ENCODE peak calls at places on chromosomes 12 and 14, in seven cellular contexts. G, Y, J, Z, H, E and R are unnamed samples.

GRCh38 chr14:63938198-63939005 is 85.6 kb downstream of the SYNE2 start:
- DNase-seq in Z (no peak), G (no peak), H (no peak), Y (peak), E (no peak), J (no peak), R (no peak)

GRCh38 chr12:65656904-65657351 is 167.4 kb upstream of the HMGA2 start:
- DNase-seq in J (no peak), E (no peak), Y (no peak), Z (no peak), G (no peak), H (no peak), R (no peak)

GRCh38 chr12:106629797-106630669 is 47.2 kb downstream of the RFX4 start:
- DNase-seq in G (no peak), J (no peak), Y (no peak), Z (no peak), E (no peak), H (no peak), R (no peak)

GRCh38 chr14:44756577-44756976 is 205.2 kb downstream of the KLHL28 start:
- DNase-seq in Z (no peak), G (no peak), E (no peak), J (no peak), Y (no peak), H (no peak), R (no peak)

GRCh38 chr12:106345739-106346138 is 11.8 kb upstream of the POLR3B start:
- DNase-seq in G (no peak), H (peak), Y (no peak), E (peak), J (no peak), Z (no peak), R (no peak)

GRCh38 chr14:72590577-72590976 is 303.3 kb downstream of the DPF3 start:
- DNase-seq in Y (no peak), G (no peak), E (no peak), Z (no peak), J (no peak), H (no peak), R (no peak)

GRCh38 chr12:124354400-124354799 is 59.5 kb downstream of the RFLNA start:
- DNase-seq in Y (no peak), Z (no peak), G (no peak), H (no peak), E (no peak), J (no peak), R (no peak)

GRCh38 chr12:113287899-113288282 is 47.0 kb downstream of the SLC8B1 start:
- DNase-seq in Z (no peak), J (no peak), Y (no peak), E (no peak), G (no peak), H (no peak), R (no peak)

GRCh38 chr12:77388611-77389265 is 323.4 kb upstream of the E2F7 start:
- DNase-seq in Y (no peak), G (no peak), J (no peak), H (no peak), Z (no peak), E (no peak), R (no peak)

GRCh38 chr12:115380509-115381120 is 696.6 kb upstream of the TBX3 start:
- DNase-seq in Y (no peak), G (no peak), Z (no peak), E (no peak), J (no peak), H (no peak), R (no peak)

GRCh38 chr12:47121146-47121545 is 41.4 kb upstream of the AMIGO2 start:
- DNase-seq in G (no peak), J (no peak), Y (no peak), Z (no peak), E (no peak), H (no peak), R (no peak)

GRCh38 chr14:91341331-91342242 is 76.0 kb downstream of the CCDC88C start:
- DNase-seq in E (no peak), Z (no peak), Y (no peak), G (no peak), H (no peak), J (no peak), R (no peak)
- TF ChIP-seq EP300 in E (no peak), Z (no peak), Y (no peak), G (no peak), H (no peak), J (no peak), R (no peak)

DNA sequence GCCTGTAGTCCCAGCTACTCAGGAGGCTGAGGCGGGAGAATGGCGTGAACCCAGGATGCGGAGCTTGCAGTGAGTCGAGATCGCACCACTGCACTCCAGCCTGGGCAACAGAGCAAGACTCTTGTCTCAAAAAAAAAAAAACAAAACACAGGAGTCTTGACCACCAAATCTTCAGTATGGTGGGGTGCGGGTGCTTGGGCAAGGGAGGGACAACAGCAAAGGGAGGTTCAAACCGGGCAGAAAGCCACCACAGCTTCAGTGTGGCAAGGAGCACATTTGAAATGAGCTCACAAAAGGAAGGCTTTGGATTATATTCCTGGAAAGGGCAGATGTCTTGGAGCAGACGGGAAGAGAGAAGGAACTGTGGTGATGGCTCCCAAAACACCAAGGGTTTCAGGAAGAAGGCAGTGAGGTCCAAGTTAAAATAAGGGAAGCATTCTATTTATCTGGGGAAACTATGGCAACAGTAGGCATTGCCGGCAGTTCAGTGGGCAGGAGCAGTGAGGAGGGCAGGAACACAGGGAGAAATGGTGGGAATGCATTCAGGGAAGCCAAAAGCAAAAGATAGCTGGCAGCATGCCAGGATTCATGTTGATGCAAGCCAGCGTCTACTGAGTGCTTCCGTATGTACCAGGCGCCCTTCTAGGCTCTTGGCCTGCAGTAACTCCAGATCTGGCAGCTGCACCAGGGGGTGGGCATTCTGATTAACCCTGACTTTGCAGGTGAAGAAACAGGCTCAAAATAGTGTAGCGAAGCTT is 51.0 kb upstream of the SRSF5 start:
- DNase-seq in G (peak), Y (no peak), E (peak), J (peak), H (no peak), Z (no peak), R (peak)
- TF ChIP-seq POLR2AphosphoS5 in G (peak), Y (no peak), E (peak), J (peak), H (no peak), Z (no peak), R (peak)

DNA sequence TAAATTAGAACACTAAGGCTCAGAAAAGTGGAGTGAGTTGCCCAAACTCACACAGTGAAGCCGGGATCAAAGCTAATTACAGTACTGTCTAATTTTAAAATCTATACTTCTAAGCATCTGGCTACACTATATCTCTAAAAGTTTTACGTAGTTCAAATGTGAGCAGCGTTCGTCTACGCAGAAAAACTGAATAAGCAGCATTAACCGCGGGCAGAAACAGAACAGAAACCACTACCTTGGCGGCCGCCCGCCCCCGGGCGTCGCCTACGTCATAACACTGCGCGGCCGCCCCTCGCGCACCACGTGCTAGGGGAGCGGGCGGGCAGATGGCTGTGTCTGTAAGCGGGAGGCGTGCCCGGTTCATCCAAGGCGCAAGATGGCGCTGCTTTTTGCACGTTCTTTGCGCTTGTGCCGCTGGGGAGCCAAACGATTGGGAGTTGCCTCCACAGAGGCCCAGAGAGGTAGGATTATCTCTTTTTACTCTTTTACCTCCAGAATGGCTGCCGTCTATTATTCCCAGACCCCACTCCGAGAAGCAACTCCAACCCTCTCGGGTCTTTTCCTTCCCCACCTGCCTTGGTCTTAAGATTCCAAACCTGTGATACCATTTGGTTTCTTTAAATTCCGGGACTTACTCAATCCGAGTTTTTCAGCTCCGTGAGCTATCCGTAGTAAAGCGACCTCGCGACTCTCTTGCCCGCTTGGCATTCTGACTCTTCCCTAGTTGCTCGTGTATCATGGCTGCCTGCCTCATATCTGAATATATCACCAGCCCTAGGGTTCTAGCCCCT is at the start of gene SPRYD4:
- DNase-seq in J (peak), G (peak), Y (peak), E (peak), Z (peak), H (peak), R (peak)
- TF ChIP-seq POLR2A in J (peak), G (peak), Y (peak), E (peak), Z (peak), H (peak), R (peak)

GRCh38 chr14:77036484-77037337 is 8.2 kb upstream of the IRF2BPL start:
- DNase-seq in Y (peak), G (no peak), J (no peak), E (no peak), H (no peak), Z (no peak), R (no peak)
- TF ChIP-seq EP300 in Y (no peak), G (no peak), J (no peak), E (no peak), H (no peak), Z (no peak), R (no peak)

DNA sequence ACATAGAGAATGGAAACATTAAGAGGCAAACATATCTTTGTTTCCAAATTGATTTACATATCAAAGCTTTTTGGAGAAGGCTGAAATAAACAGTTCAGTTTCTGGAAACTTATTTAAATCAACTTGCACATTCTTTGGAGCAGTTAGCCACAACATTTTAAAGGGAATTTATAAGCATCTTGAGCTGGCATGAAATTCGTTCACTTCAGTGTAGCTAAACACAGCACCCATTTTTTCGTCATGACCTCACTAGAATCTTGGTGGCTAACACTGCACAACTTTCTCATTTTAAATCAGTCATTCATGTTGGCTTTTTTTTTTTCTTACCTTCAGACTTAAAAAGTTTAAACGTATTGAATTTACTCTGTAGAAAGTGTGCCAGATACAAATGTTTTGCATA is 1139.9 kb upstream of the FLRT2 start:
- DNase-seq in G (no peak), Z (no peak), E (no peak), Y (no peak), J (no peak), H (no peak), R (no peak)
- TF ChIP-seq POLR2AphosphoS5 in G (no peak), Z (no peak), E (no peak), Y (no peak), J (no peak), H (no peak), R (no peak)

DNA sequence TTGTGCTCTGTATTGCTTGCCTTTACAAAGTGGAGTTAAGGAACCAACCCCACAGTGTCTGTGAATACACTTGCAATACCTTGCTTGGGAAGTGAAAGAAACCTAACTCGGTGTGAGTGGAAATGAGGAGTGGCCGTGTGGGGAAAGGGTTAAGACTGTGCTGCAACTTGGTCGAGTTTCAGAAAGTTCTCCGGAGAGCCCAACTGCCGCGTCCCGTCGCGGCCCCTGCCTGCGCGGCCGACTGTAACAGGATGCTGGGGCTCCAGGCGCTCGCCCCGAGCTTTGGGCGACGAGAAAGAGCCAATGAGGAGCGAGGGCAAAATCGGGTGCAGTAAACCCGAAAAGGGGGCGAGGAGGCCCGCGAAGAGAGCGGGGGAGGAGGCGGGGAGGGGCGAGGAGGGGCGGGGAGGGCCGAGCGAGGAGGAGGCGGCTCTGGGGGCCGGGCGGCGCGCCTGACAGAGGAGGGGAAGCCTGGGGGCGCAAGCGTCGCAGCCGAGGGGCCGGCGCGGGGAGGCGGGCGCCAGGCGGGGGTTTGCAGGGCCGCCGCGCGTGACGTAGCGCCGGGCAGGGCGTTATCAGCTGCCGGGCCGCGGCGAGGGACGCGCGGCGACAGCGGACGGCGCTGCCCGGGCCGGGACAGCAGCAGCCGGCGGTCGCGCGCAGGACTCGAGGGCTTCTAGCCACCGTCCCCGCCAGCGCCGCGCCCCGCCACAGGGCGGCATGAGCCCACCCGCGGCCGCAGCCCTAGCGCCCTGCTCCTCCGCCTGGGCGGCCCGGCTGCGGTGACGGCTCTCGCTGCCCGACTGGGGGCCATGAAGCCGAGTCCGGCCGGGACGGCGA is at the start of gene DACT1:
- DNase-seq in Z (peak), E (peak), G (peak), Y (no peak), H (no peak), J (peak), R (peak)
- TF ChIP-seq POLR2A in Z (no peak), E (no peak), G (no peak), Y (peak), H (no peak), J (no peak), R (no peak)

GRCh38 chr14:51616724-51617409 is 34.8 kb upstream of the FRMD6 start:
- DNase-seq in H (peak), Y (no peak), E (peak), Z (no peak), J (no peak), G (no peak), R (no peak)
- TF ChIP-seq EP300 in H (no peak), Y (no peak), E (no peak), Z (no peak), J (no peak), G (no peak), R (no peak)

GRCh38 chr14:90398315-90398811 is 1.5 kb downstream of the CALM1 start:
- DNase-seq in E (peak), H (no peak), J (peak), Z (peak), Y (no peak), G (peak), R (peak)
- TF ChIP-seq POLR2AphosphoS5 in E (no peak), H (no peak), J (peak), Z (no peak), Y (peak), G (peak), R (peak)

DNA sequence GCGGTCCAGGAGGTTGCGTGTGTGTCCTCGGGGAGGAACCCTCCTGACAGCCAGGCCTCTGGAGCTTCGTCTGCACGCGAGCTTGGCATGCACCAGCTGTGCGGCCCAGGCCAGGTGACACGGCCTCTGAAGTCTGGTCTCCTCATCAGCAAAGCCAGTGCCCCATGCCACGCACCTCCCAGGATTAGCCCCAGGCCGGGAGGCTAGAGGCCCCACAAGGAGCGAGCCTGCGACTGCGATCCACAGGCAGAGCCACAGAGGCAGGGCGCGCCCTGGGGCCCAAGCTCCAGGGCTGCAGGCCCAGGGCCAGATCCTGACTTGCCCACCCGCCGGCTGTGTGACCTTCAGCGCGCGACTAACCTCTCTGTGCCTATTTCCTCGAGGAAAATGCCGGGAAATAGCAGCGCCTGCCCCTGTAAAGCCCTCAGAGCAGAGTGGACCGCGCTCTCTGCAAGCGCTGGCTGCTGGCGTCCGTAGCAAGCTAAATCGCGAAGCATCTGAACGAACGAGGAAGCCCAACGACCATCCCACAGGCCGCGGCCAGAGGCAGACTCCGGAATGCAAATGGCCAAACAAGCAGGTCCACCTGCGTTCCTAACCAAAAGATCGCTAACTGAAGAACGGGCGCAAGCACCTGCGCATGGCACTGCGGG is 492 bp upstream of the BTBD6 start:
- DNase-seq in H (no peak), Z (no peak), J (no peak), E (no peak), G (no peak), Y (no peak), R (peak)
- TF ChIP-seq POLR2A in H (no peak), Z (no peak), J (no peak), E (no peak), G (no peak), Y (no peak), R (no peak)